ENCODE peak calls at places on chromosomes 1 and 21, in seven cellular contexts. C is SK-N-SH, E is GM23338, K is HCT116, T is HepG2, N is K562, V is GM12878. R is an unnamed sample.

GRCh38 chr1:27299385-27300252 is 22.3 kb upstream of the TMEM222 start:
- DNase-seq in E (peak; percentile 64), V (no peak), T (peak; percentile 53), N (no peak), K (no peak), C (peak; percentile 78), R (no peak)

GRCh38 chr1:230515451-230516145 is 89.5 kb upstream of the PGBD5 start:
- DNase-seq in K (no peak), C (no peak), T (no peak), E (peak; percentile 61), N (no peak), V (no peak), R (no peak)

GRCh38 chr21:37636152-37636860 is 269.7 kb downstream of the DYRK1A start:
- DNase-seq in T (no peak), C (no peak), K (no peak), E (no peak), N (no peak), V (no peak), R (peak; percentile 50)

GRCh38 chr1:1116701-1117468 is 996 bp upstream of the C1orf159 start:
- DNase-seq in V (no peak), K (no peak), N (no peak), E (peak; percentile 50), T (no peak), C (peak; percentile 75), R (no peak)

GRCh38 chr1:171485375-171486047 is at the start of gene PRRC2C:
- DNase-seq in K (peak; percentile 96), E (peak; percentile 98), N (peak; percentile 93), T (peak; percentile 95), C (peak; percentile 90), V (peak; percentile 90), R (peak; percentile 93)

GRCh38 chr21:38807481-38807880 is 1.8 kb downstream of the ETS2 start:
- DNase-seq in T (no peak), V (no peak), N (no peak), K (no peak), E (no peak), C (peak; percentile 40), R (no peak)

GRCh38 chr1:208071425-208072031 is 160.6 kb upstream of the CD34 start:
- DNase-seq in V (no peak), E (no peak), C (no peak), K (no peak), T (no peak), N (no peak), R (no peak)

GRCh38 chr1:233443040-233443439 is 115.5 kb downstream of the MAP3K21 start:
- DNase-seq in T (no peak), E (no peak), K (no peak), V (no peak), C (no peak), N (no peak), R (no peak)

GRCh38 chr1:29196863-29197589 is 15.3 kb upstream of the SRSF4 start:
- DNase-seq in C (no peak), V (no peak), K (no peak), N (no peak), T (no peak), E (no peak), R (no peak)

GRCh38 chr1:92754000-92754787 is 30.7 kb downstream of the EVI5 start:
- DNase-seq in T (no peak), E (no peak), N (no peak), C (no peak), V (no peak), K (no peak), R (no peak)

GRCh38 chr1:225999912-226000337 is 782 bp upstream of the SDE2 start:
- DNase-seq in T (peak; percentile 21), E (no peak), N (peak; percentile 38), V (peak; percentile 74), K (no peak), C (no peak), R (no peak)

GRCh38 chr21:43794857-43795256 is 5.5 kb downstream of the RRP1 start:
- DNase-seq in N (no peak), E (no peak), K (no peak), C (no peak), V (no peak), T (no peak), R (no peak)

GRCh38 chr1:37858931-37859506 is 373 bp downstream of the MTF1 start:
- DNase-seq in C (no peak), V (no peak), E (no peak), N (no peak), K (no peak), T (no peak), R (no peak)

GRCh38 chr1:245888809-245889208 is 618.3 kb downstream of the SMYD3 start:
- DNase-seq in N (no peak), C (no peak), E (peak; percentile 86), T (peak; percentile 52), K (peak; percentile 23), V (peak; percentile 20), R (peak; percentile 2)

GRCh38 chr1:43279666-43280065 is 5.7 kb downstream of the C1orf210 start:
- DNase-seq in K (no peak), E (no peak), C (no peak), N (no peak), T (no peak), V (no peak), R (no peak)

GRCh38 chr1:43284065-43284464 is 1.3 kb downstream of the C1orf210 start:
- DNase-seq in C (no peak), N (no peak), E (no peak), T (no peak), K (no peak), V (no peak), R (no peak)

GRCh38 chr1:43282220-43283195 is 2.9 kb downstream of the C1orf210 start:
- DNase-seq in K (no peak), T (peak; percentile 90), E (no peak), V (no peak), C (no peak), N (no peak), R (no peak)

GRCh38 chr1:43279161-43279560 is 6.2 kb downstream of the C1orf210 start:
- DNase-seq in E (no peak), T (no peak), C (no peak), K (no peak), V (no peak), N (no peak), R (no peak)

GRCh38 chr1:43280683-43281082 is 4.7 kb downstream of the C1orf210 start:
- DNase-seq in T (no peak), C (no peak), K (no peak), N (no peak), E (no peak), V (no peak), R (no peak)
- TF ChIP-seq REST in T (no peak), C (no peak), K (no peak), N (no peak), E (no peak), V (no peak), R (no peak)

GRCh38 chr1:62589321-62589720 is 8.0 kb upstream of the ANGPTL3 start:
- DNase-seq in E (no peak), T (no peak), V (no peak), C (no peak), N (no peak), K (no peak), R (no peak)

GRCh38 chr1:62593825-62594394 is 3.4 kb upstream of the ANGPTL3 start:
- DNase-seq in V (no peak), K (no peak), E (peak; percentile 43), T (no peak), N (no peak), C (no peak), R (no peak)

GRCh38 chr1:62590255-62590969 is 6.9 kb upstream of the ANGPTL3 start:
- DNase-seq in E (no peak), K (no peak), V (no peak), C (no peak), T (peak; percentile 13), N (no peak), R (no peak)

GRCh38 chr1:62588000-62588399 is 9.3 kb upstream of the ANGPTL3 start:
- DNase-seq in K (no peak), E (no peak), V (no peak), C (no peak), N (no peak), T (no peak), R (no peak)

DNA sequence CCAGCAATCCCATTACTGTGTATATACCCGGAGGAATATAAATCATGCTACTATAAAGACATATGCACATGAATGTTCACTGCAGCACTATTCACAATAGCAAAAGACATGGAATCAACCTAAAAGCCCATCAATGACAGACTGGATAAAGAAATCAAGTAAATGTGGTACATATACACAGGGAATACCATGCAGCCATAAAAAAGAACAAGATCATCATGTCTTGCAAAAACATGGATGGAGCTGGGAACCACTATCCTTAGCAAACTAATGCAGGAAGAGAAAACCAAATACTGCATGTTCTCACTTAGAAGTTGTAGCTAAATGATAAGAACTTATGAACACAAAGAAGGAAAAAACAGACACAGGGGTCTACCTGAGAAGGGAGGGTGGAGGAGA is 6.4 kb upstream of the ANGPTL3 start:
- DNase-seq in N (no peak), V (no peak), C (no peak), K (no peak), T (no peak), E (no peak), R (no peak)
- H3K36me3 ChIP-seq in N (no peaks in the 10 kb centered on the region), V (no peaks in the 10 kb centered on the region), C (peaks cover 17% of the 10 kb centered on the region), K (no peaks in the 10 kb centered on the region), T (no peaks in the 10 kb centered on the region), E (no peaks in the 10 kb centered on the region), R (no peaks in the 10 kb centered on the region)

DNA sequence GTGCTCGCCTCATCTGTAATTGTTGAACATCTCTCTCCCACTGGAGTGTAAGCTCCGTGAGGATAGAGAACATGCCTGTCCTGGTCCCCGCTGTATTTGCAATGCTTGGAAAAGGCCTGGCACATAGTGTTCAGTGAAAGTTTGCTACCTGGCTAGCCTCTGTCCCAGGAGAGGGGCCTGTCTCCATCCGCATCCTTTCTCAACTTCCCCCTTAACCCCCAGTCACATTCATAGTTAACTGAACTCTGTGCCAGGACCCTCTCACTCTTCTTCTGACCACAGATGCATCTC is 15.2 kb downstream of the SPOCD1 start:
- DNase-seq in K (no peak), T (no peak), V (no peak), E (no peak), C (no peak), N (no peak), R (no peak)
- TF ChIP-seq REST in K (no peak), T (no peak), V (no peak), E (no peak), C (no peak), N (no peak), R (no peak)

GRCh38 chr1:114735479-114735878 is 18.9 kb upstream of the NRAS start:
- DNase-seq in T (no peak), C (no peak), V (no peak), K (no peak), E (no peak), N (no peak), R (no peak)
- H3K36me3 ChIP-seq in T (peaks cover 14% of the 10 kb centered on the region), C (peaks cover 89% of the 10 kb centered on the region), V (peaks cover 7% of the 10 kb centered on the region), K (peaks cover 76% of the 10 kb centered on the region), E (peaks cover 76% of the 10 kb centered on the region), N (peaks cover 97% of the 10 kb centered on the region), R (peaks cover 64% of the 10 kb centered on the region)

DNA sequence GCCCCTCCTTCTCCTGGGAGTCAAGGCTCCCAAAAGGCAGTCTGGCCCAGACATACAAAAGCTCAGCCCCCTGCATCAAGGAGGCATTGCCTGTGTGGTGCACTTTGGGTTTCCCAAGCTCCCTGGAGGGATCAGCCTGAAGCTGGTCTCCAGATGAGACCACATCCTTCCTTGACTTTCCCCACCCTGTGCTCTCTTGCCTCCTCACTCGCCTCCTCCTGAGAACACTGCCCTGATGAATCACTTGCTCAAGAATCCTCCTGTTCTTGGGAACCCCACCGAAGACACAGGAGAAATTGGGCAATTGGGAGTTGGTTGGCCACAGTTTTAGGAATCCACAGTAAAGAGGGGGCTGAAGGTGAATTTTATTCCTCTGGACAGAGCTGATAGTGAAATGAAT is 34.8 kb upstream of the LYST start:
- DNase-seq in V (no peak), K (no peak), C (no peak), N (no peak), E (no peak), T (no peak), R (no peak)
- TF ChIP-seq REST in V (no peak), K (no peak), C (no peak), N (no peak), E (no peak), T (no peak), R (no peak)